ENCODE peak calls at places on chromosome X, in five cellular contexts. B is MG63; E is foreskin fibroblast; Q is activated CD8-positive, alpha-beta memory T cell treated with anti-CD3 and anti-CD28 coated beads for 48 hours; S is type B pancreatic cell. T is an unnamed sample.

GRCh38 chrX:1244164-1245076 is 24.2 kb upstream of the CSF2RA start:
- DNase-seq in S (no peak), E (no peak), Q (no peak), B (peak; percentile 52), T (no peak)

GRCh38 chrX:118495958-118496762 is 545 bp downstream of the DOCK11 start:
- DNase-seq in B (peak; percentile 28), E (no peak), Q (peak; percentile 22), S (peak; percentile 70), T (peak; percentile 50)

GRCh38 chrX:115940348-115940747 is 230.2 kb upstream of the AGTR2 start:
- DNase-seq in S (no peak), E (no peak), Q (no peak), B (no peak), T (no peak)

GRCh38 chrX:34300871-34301270 is 168.8 kb upstream of the FAM47A start:
- DNase-seq in E (no peak), Q (no peak), S (no peak), B (no peak), T (peak; percentile 5)

GRCh38 chrX:19789782-19790181 is 97.6 kb downstream of the SH3KBP1 start:
- DNase-seq in Q (no peak), E (no peak), S (peak; percentile 10), B (no peak), T (no peak)

GRCh38 chrX:123859409-123859827 is 435 bp upstream of the XIAP start:
- DNase-seq in E (no peak), Q (peak; percentile 8), B (no peak), S (no peak), T (no peak)

GRCh38 chrX:41824551-41824950 is 98.8 kb downstream of the CASK start:
- DNase-seq in Q (no peak), B (peak; percentile 30), E (peak; percentile 59), S (no peak), T (peak; percentile 76)

GRCh38 chrX:105882581-105883275 is 60.4 kb downstream of the NRK start:
- DNase-seq in E (peak; percentile 1), S (no peak), B (no peak), Q (no peak), T (no peak)

GRCh38 chrX:122046226-122046625 is 998.8 kb downstream of the GLUD2 start:
- DNase-seq in S (no peak), Q (no peak), B (no peak), E (no peak), T (peak; percentile 13)

GRCh38 chrX:46860536-46860935 is 23.7 kb downstream of the RP2 start:
- DNase-seq in Q (no peak), E (no peak), B (no peak), S (no peak), T (no peak)

GRCh38 chrX:136589966-136590365 is 58.0 kb downstream of the VGLL1 start:
- DNase-seq in Q (no peak), E (no peak), S (no peak), B (no peak), T (peak; percentile 6)

GRCh38 chrX:37912797-37913196 is 65.4 kb upstream of the DYNLT3 start:
- DNase-seq in B (no peak), Q (no peak), E (no peak), S (no peak), T (no peak)

T was measured in RPMI7951.